ENCODE peak calls at places on chromosome 18, in seven cellular contexts. Y is GM04503, A is IMR-90, G is H9, M is kidney tubule cell, P is NCI-H1417, J is T-cell. U is an unnamed sample.

GRCh38 chr18:31373641-31374040 is 2.9 kb upstream of the DSG4 start:
- DNase-seq in Y (no peak), A (no peak), G (no peak), M (no peak), P (peak; percentile 26), J (no peak), U (no peak)

GRCh38 chr18:11991021-11991770 is 9.9 kb downstream of the IMPA2 start:
- DNase-seq in Y (no peak), A (no peak), G (no peak), M (peak; percentile 76), P (no peak), J (no peak), U (no peak)

GRCh38 chr18:49052891-49053644 is 102.3 kb upstream of the SMAD7 start:
- DNase-seq in Y (peak; percentile 98), A (peak; percentile 97), G (no peak), M (no peak), P (no peak), J (no peak), U (peak; percentile 80)

GRCh38 chr18:3054785-3055184 is 41.8 kb upstream of the LPIN2 start:
- DNase-seq in Y (no peak), A (no peak), G (no peak), M (peak; percentile 81), P (no peak), J (no peak), U (no peak)

GRCh38 chr18:47510831-47511230 is 259.4 kb upstream of the SKOR2 start:
- DNase-seq in Y (no peak), A (no peak), G (no peak), M (no peak), P (no peak), J (no peak), U (no peak)

GRCh38 chr18:59013744-59014143 is 125.9 kb upstream of the SEC11C start:
- DNase-seq in Y (no peak), A (no peak), G (no peak), M (no peak), P (no peak), J (no peak), U (no peak)

GRCh38 chr18:61869631-61870030 is 23.2 kb downstream of the RNF152 start:
- DNase-seq in Y (no peak), A (peak; percentile 58), G (no peak), M (no peak), P (no peak), J (no peak), U (no peak)

GRCh38 chr18:23107718-23108117 is 27.6 kb upstream of the CABLES1 start:
- DNase-seq in Y (no peak), A (peak; percentile 33), G (no peak), M (no peak), P (no peak), J (no peak), U (no peak)

GRCh38 chr18:48826271-48826670 is 124.5 kb downstream of the SMAD7 start:
- DNase-seq in Y (no peak), A (no peak), G (peak; percentile 18), M (no peak), P (no peak), J (no peak), U (no peak)

GRCh38 chr18:79275992-79276391 is 119.7 kb upstream of the NFATC1 start:
- DNase-seq in Y (no peak), A (no peak), G (no peak), M (no peak), P (no peak), J (no peak), U (no peak)

GRCh38 chr18:35703043-35703688 is 121.6 kb downstream of the GALNT1 start:
- DNase-seq in Y (no peak), A (peak; percentile 48), G (no peak), M (peak; percentile 4), P (no peak), J (no peak), U (no peak)

GRCh38 chr18:12281861-12282260 is 26.2 kb upstream of the TUBB6 start:
- DNase-seq in Y (no peak), A (no peak), G (no peak), M (peak; percentile 19), P (no peak), J (no peak), U (no peak)

GRCh38 chr18:12015697-12016062 is 34.4 kb downstream of the IMPA2 start:
- DNase-seq in Y (peak; percentile 39), A (peak; percentile 72), G (no peak), M (peak; percentile 76), P (no peak), J (no peak), U (no peak)

GRCh38 chr18:36303203-36303844 is 5.8 kb downstream of the FHOD3 start:
- DNase-seq in Y (no peak), A (no peak), G (no peak), M (peak; percentile 20), P (no peak), J (no peak), U (peak; percentile 59)

GRCh38 chr18:22411442-22411841 is 6.3 kb downstream of the CTAGE1 start:
- DNase-seq in Y (no peak), A (no peak), G (no peak), M (no peak), P (no peak), J (no peak), U (peak; percentile 13)

GRCh38 chr18:6441201-6441600 is 26.5 kb upstream of the L3MBTL4 start:
- DNase-seq in Y (no peak), A (no peak), G (no peak), M (no peak), P (no peak), J (no peak), U (no peak)

GRCh38 chr18:77072566-77072965 is 60.0 kb downstream of the MBP start:
- DNase-seq in Y (no peak), A (no peak), G (no peak), M (no peak), P (no peak), J (no peak), U (no peak)

GRCh38 chr18:51051105-51051712 is 21.2 kb downstream of the SMAD4 start:
- DNase-seq in Y (no peak), A (peak; percentile 65), G (no peak), M (peak; percentile 52), P (peak; percentile 43), J (no peak), U (peak; percentile 75)

GRCh38 chr18:23071285-23071684 is 64.0 kb upstream of the CABLES1 start:
- DNase-seq in Y (no peak), A (peak; percentile 72), G (no peak), M (peak; percentile 69), P (no peak), J (peak; percentile 88), U (no peak)

GRCh38 chr18:24530630-24531111 is 70.2 kb downstream of the HRH4 start:
- DNase-seq in Y (no peak), A (peak; percentile 56), G (no peak), M (peak; percentile 75), P (peak; percentile 82), J (no peak), U (peak; percentile 50)

GRCh38 chr18:37084912-37085311 is 256.0 kb downstream of the KIAA1328 start:
- DNase-seq in Y (no peak), A (no peak), G (peak; percentile 89), M (no peak), P (no peak), J (no peak), U (no peak)

GRCh38 chr18:45168883-45169585 is 446.2 kb upstream of the SLC14A2 start:
- DNase-seq in Y (peak; percentile 57), A (peak; percentile 73), G (no peak), M (no peak), P (no peak), J (no peak), U (no peak)

GRCh38 chr18:62372156-62372555 is 47.0 kb downstream of the TNFRSF11A start:
- DNase-seq in Y (no peak), A (no peak), G (no peak), M (no peak), P (peak; percentile 79), J (no peak), U (peak; percentile 8)

GRCh38 chr18:42182728-42183700 is 228.0 kb downstream of the PIK3C3 start:
- DNase-seq in Y (no peak), A (no peak), G (no peak), M (peak; percentile 62), P (no peak), J (no peak), U (no peak)

GRCh38 chr18:57029761-57030160 is 117.1 kb upstream of the BOD1L2 start:
- DNase-seq in Y (no peak), A (no peak), G (peak; percentile 60), M (peak; percentile 9), P (peak; percentile 22), J (no peak), U (peak; percentile 85)

GRCh38 chr18:24995738-24996137 is 356.2 kb downstream of the ZNF521 start:
- DNase-seq in Y (no peak), A (peak; percentile 83), G (no peak), M (no peak), P (no peak), J (no peak), U (no peak)

GRCh38 chr18:78510636-78511035 is 469.0 kb upstream of the SALL3 start:
- DNase-seq in Y (no peak), A (no peak), G (no peak), M (no peak), P (no peak), J (no peak), U (no peak)

U was measured in NCI-H82.